ENCODE peak calls at places on chromosomes 4 and X, in ten cellular contexts. M, F, K, A, D, R, Z, C, G and W are unnamed samples.

GRCh38 chrX:11665144-11666040 is at the start of gene ARHGAP6:
- DNase-seq in M (no peak), F (peak; percentile 77), K (no peak), A (peak; percentile 36), D (peak; percentile 20), R (peak; percentile 14), Z (peak; percentile 71), C (no peak), G (peak; percentile 57), W (no peak)

GRCh38 chr4:172173206-172173605 is 360.0 kb downstream of the GALNTL6 start:
- DNase-seq in M (no peak), F (no peak), K (no peak), A (no peak), D (peak; percentile 21), R (no peak), Z (no peak), C (no peak), G (peak; percentile 10), W (no peak)

GRCh38 chr4:111542056-111542455 is 603.2 kb upstream of the FAM241A start:
- DNase-seq in M (no peak), F (no peak), K (no peak), A (no peak), D (peak; percentile 13), R (no peak), Z (no peak), C (no peak), G (peak; percentile 50), W (no peak)

GRCh38 chr4:184932343-184932742 is 85.9 kb upstream of the HELT start:
- DNase-seq in M (no peak), F (no peak), K (no peak), A (no peak), D (no peak), R (no peak), Z (peak; percentile 65), C (no peak), G (no peak), W (no peak)

GRCh38 chrX:11703855-11704254 is 38.1 kb upstream of the ARHGAP6 start:
- DNase-seq in M (no peak), F (no peak), K (no peak), A (no peak), D (no peak), R (no peak), Z (no peak), C (no peak), G (no peak), W (no peak)

GRCh38 chr4:24514808-24515207 is 69.5 kb downstream of the DHX15 start:
- DNase-seq in M (no peak), F (no peak), K (no peak), A (no peak), D (no peak), R (peak; percentile 16), Z (no peak), C (no peak), G (peak; percentile 15), W (no peak)

GRCh38 chr4:986428-986948 is 356 bp upstream of the IDUA start:
- DNase-seq in M (no peak), F (no peak), K (no peak), A (peak; percentile 49), D (no peak), R (no peak), Z (no peak), C (no peak), G (no peak), W (no peak)

GRCh38 chr4:129144755-129145206 is 48.8 kb downstream of the C4orf33 start:
- DNase-seq in M (no peak), F (peak; percentile 11), K (no peak), A (no peak), D (no peak), R (no peak), Z (no peak), C (no peak), G (no peak), W (no peak)

GRCh38 chr4:76539979-76540378 is 105.0 kb downstream of the SHROOM3 start:
- DNase-seq in M (no peak), F (no peak), K (no peak), A (no peak), D (no peak), R (no peak), Z (no peak), C (no peak), G (peak; percentile 69), W (no peak)

GRCh38 chrX:119729408-119730201 is 28.8 kb upstream of the SOWAHD start:
- DNase-seq in M (peak; percentile 77), F (peak; percentile 76), K (peak; percentile 50), A (peak; percentile 42), D (peak; percentile 64), R (peak; percentile 74), Z (peak; percentile 75), C (no peak), G (peak; percentile 79), W (peak; percentile 71)

GRCh38 chrX:17697191-17697590 is 40.1 kb upstream of the SCML1 start:
- DNase-seq in M (no peak), F (peak; percentile 25), K (no peak), A (no peak), D (peak; percentile 15), R (peak; percentile 44), Z (no peak), C (no peak), G (peak; percentile 40), W (peak; percentile 4)

GRCh38 chr4:149063007-149063406 is 620.8 kb upstream of the NR3C2 start:
- DNase-seq in M (no peak), F (no peak), K (no peak), A (no peak), D (no peak), R (peak; percentile 8), Z (no peak), C (no peak), G (no peak), W (no peak)

GRCh38 chr4:74123065-74123728 is 24.2 kb upstream of the CXCL2 start:
- DNase-seq in M (no peak), F (peak; percentile 82), K (no peak), A (no peak), D (peak; percentile 15), R (peak; percentile 25), Z (no peak), C (no peak), G (peak; percentile 96), W (no peak)

GRCh38 chr4:6141554-6141953 is 58.8 kb downstream of the JAKMIP1 start:
- DNase-seq in M (no peak), F (no peak), K (no peak), A (no peak), D (no peak), R (no peak), Z (no peak), C (no peak), G (no peak), W (no peak)

GRCh38 chr4:151901631-151902030 is 140.8 kb upstream of the GATB start:
- DNase-seq in M (no peak), F (no peak), K (no peak), A (no peak), D (no peak), R (no peak), Z (no peak), C (no peak), G (peak; percentile 13), W (no peak)

GRCh38 chr4:186621959-186622553 is 66.7 kb upstream of the MTNR1A start:
- DNase-seq in M (no peak), F (peak; percentile 88), K (no peak), A (no peak), D (peak; percentile 95), R (no peak), Z (no peak), C (no peak), G (peak; percentile 93), W (no peak)

GRCh38 chr4:124980276-124980752 is 267.8 kb upstream of the ANKRD50 start:
- DNase-seq in M (no peak), F (peak; percentile 5), K (no peak), A (no peak), D (peak; percentile 74), R (peak; percentile 23), Z (no peak), C (no peak), G (peak; percentile 87), W (no peak)

GRCh38 chrX:135985123-135985973 is at the start of gene SLC9A6:
- DNase-seq in M (peak; percentile 76), F (peak; percentile 37), K (peak; percentile 62), A (peak; percentile 51), D (peak; percentile 17), R (peak; percentile 72), Z (peak; percentile 89), C (peak; percentile 77), G (peak; percentile 73), W (peak; percentile 74)

GRCh38 chr4:146222313-146222712 is 8.0 kb downstream of the REELD1 start:
- DNase-seq in M (no peak), F (peak; percentile 46), K (no peak), A (no peak), D (peak; percentile 54), R (peak; percentile 88), Z (no peak), C (no peak), G (peak; percentile 39), W (no peak)

GRCh38 chr4:180057891-180058643 is 2185.1 kb upstream of the TENM3 start:
- DNase-seq in M (no peak), F (peak; percentile 29), K (no peak), A (peak; percentile 32), D (no peak), R (no peak), Z (peak; percentile 61), C (no peak), G (peak; percentile 15), W (no peak)

GRCh38 chrX:132452911-132453550 is 35.8 kb downstream of the MBNL3 start:
- DNase-seq in M (no peak), F (no peak), K (no peak), A (no peak), D (no peak), R (no peak), Z (no peak), C (no peak), G (no peak), W (no peak)

GRCh38 chr4:98747659-98748091 is 89.3 kb upstream of the TSPAN5 start:
- DNase-seq in M (no peak), F (no peak), K (no peak), A (peak; percentile 27), D (no peak), R (no peak), Z (peak; percentile 84), C (no peak), G (no peak), W (no peak)
- H3K27ac ChIP-seq in M (no peak overlapping the region), F (no peak overlapping the region), K (no peak overlapping the region), A (peak overlapping the region; percentile 68), D (no peak overlapping the region), R (no peak overlapping the region), Z (peak overlapping the region; percentile 89), C (no peak overlapping the region), G (no peak overlapping the region), W (no peak overlapping the region)

GRCh38 chr4:103171006-103171405 is 27.1 kb downstream of the CENPE start:
- DNase-seq in M (no peak), F (peak; percentile 11), K (no peak), A (no peak), D (no peak), R (no peak), Z (no peak), C (no peak), G (no peak), W (no peak)
- H3K4me3 ChIP-seq in M (no peak overlapping the region), F (no peak overlapping the region), K (no peak overlapping the region), A (no peak overlapping the region), D (no peak overlapping the region), R (no peak overlapping the region), Z (no peak overlapping the region), C (no peak overlapping the region), G (no peak overlapping the region), W (no peak overlapping the region)

GRCh38 chrX:24427747-24428019 is 37.4 kb upstream of the PDK3 start:
- DNase-seq in M (no peak), F (no peak), K (no peak), A (no peak), D (no peak), R (no peak), Z (no peak), C (no peak), G (no peak), W (no peak)
- H3K27ac ChIP-seq in M (peak overlapping the region; percentile 51), F (no peak overlapping the region), K (no peak overlapping the region), A (no peak overlapping the region), D (no peak overlapping the region), R (no peak overlapping the region), Z (no peak overlapping the region), C (peak overlapping the region; percentile 7), G (no peak overlapping the region), W (no peak overlapping the region)

GRCh38 chr4:158168606-158169005 is 4.2 kb downstream of the GASK1B start:
- DNase-seq in M (no peak), F (no peak), K (no peak), A (no peak), D (no peak), R (no peak), Z (no peak), C (no peak), G (no peak), W (no peak)
- H3K4me3 ChIP-seq in M (peak overlapping the region; percentile 51), F (peak overlapping the region; percentile 66), K (no peak overlapping the region), A (no peak overlapping the region), D (no peak overlapping the region), R (no peak overlapping the region), Z (no peak overlapping the region), C (peak overlapping the region; percentile 67), G (no peak overlapping the region), W (no peak overlapping the region)